ENCODE peak calls at places on chromosome 10, in nine cellular contexts. U is endothelial cell, K is right atrium auricular region, Q is AG10803, Y is GM20000, N is neural crest cell, D is upper lobe of left lung, F is cardiac muscle cell, A is astrocyte of the spinal cord. X is an unnamed sample.

GRCh38 chr10:8043569-8044306 is 10.8 kb upstream of the GATA3 start:
- DNase-seq in N (no peak), Q (no peak), K (no peak), A (no peak), D (no peak), F (no peak), U (peak), Y (peak), X (no peak)

GRCh38 chr10:123044391-123044790 is 35.6 kb downstream of the ACADSB start:
- DNase-seq in A (peak), K (no peak), D (no peak), U (no peak), Y (no peak), F (peak), N (no peak), Q (no peak), X (no peak)

GRCh38 chr10:44865289-44865671 is 45.9 kb upstream of the TMEM72 start:
- DNase-seq in K (peak), D (no peak), A (no peak), U (no peak), F (peak), Q (no peak), Y (no peak), N (no peak), X (no peak)

GRCh38 chr10:110762849-110763211 is 108.9 kb upstream of the PDCD4 start:
- DNase-seq in A (no peak), Y (no peak), Q (no peak), N (no peak), F (no peak), U (no peak), D (no peak), K (no peak), X (peak)

GRCh38 chr10:114849674-114850073 is 28.1 kb downstream of the FHIP2A start:
- DNase-seq in A (no peak), Y (no peak), D (no peak), N (no peak), K (no peak), U (no peak), F (no peak), Q (no peak), X (no peak)

GRCh38 chr10:121437596-121437995 is 160.6 kb downstream of the FGFR2 start:
- DNase-seq in Q (no peak), U (peak), F (peak), A (no peak), K (peak), N (peak), Y (no peak), D (peak), X (peak)

GRCh38 chr10:42986618-42987017 is 90.3 kb upstream of the RET start:
- DNase-seq in D (no peak), Y (no peak), F (no peak), Q (peak), U (no peak), K (peak), N (no peak), A (no peak), X (no peak)

GRCh38 chr10:42836771-42837468 is 54.3 kb downstream of the BMS1 start:
- DNase-seq in U (no peak), D (no peak), A (peak), Y (no peak), N (no peak), Q (peak), F (peak), K (no peak), X (no peak)

GRCh38 chr10:49273626-49274025 is 25.3 kb upstream of the C10orf71 start:
- DNase-seq in K (no peak), F (no peak), N (no peak), A (no peak), D (no peak), Y (no peak), U (no peak), Q (no peak), X (no peak)

GRCh38 chr10:49092477-49092876 is 22.8 kb downstream of the VSTM4 start:
- DNase-seq in Q (no peak), K (peak), D (no peak), A (no peak), U (no peak), N (no peak), F (no peak), Y (no peak), X (no peak)

GRCh38 chr10:130027716-130028464 is 63.8 kb upstream of the EBF3 start:
- DNase-seq in K (no peak), D (no peak), Y (no peak), A (no peak), N (no peak), U (no peak), F (peak), Q (no peak), X (no peak)

GRCh38 chr10:44192435-44192834 is 192.5 kb downstream of the CXCL12 start:
- DNase-seq in D (no peak), Q (no peak), K (no peak), F (no peak), A (no peak), N (no peak), Y (no peak), U (no peak), X (no peak)

GRCh38 chr10:24136070-24136469 is 72.9 kb upstream of the KIAA1217 start:
- DNase-seq in D (no peak), A (no peak), Y (no peak), Q (no peak), F (no peak), U (no peak), K (no peak), N (no peak), X (no peak)

GRCh38 chr10:18104223-18104872 is 35.9 kb upstream of the CACNB2 start:
- DNase-seq in F (peak), N (peak), D (peak), Y (peak), K (no peak), U (peak), Q (peak), A (peak), X (peak)

GRCh38 chr10:133464582-133465031 is 10.9 kb downstream of the SCART1 start:
- DNase-seq in N (no peak), A (no peak), U (no peak), F (no peak), Y (no peak), Q (no peak), K (peak), D (no peak), X (no peak)

GRCh38 chr10:26550774-26551526 is 112.8 kb downstream of the APBB1IP start:
- DNase-seq in N (no peak), K (no peak), D (no peak), Y (no peak), U (no peak), A (no peak), Q (no peak), F (peak), X (no peak)

GRCh38 chr10:29344073-29344820 is 55.4 kb downstream of the LYZL1 start:
- DNase-seq in A (peak), K (no peak), Q (peak), U (no peak), D (no peak), N (no peak), F (peak), Y (no peak), X (no peak)

GRCh38 chr10:60032723-60033122 is 126.4 kb upstream of the CCDC6 start:
- DNase-seq in U (peak), F (peak), K (no peak), Y (peak), Q (peak), D (peak), A (peak), N (no peak), X (no peak)

GRCh38 chr10:102069066-102069465 is 3.9 kb downstream of the HPS6 start:
- DNase-seq in N (no peak), K (no peak), D (peak), U (no peak), Q (no peak), F (no peak), Y (no peak), A (no peak), X (no peak)

GRCh38 chr10:23439920-23440875 is 1.3 kb downstream of the OTUD1 start:
- DNase-seq in A (peak), D (peak), F (peak), U (peak), Q (peak), N (no peak), Y (peak), K (no peak), X (peak)

GRCh38 chr10:84845628-84846261 is 517.4 kb downstream of the CCSER2 start:
- DNase-seq in A (no peak), N (no peak), D (peak), Q (no peak), Y (no peak), K (no peak), U (peak), F (no peak), X (no peak)

GRCh38 chr10:123890761-123891146 is 853 bp downstream of the CPXM2 start:
- DNase-seq in Y (no peak), K (no peak), A (no peak), Q (peak), U (no peak), F (no peak), N (no peak), D (no peak), X (no peak)

GRCh38 chr10:127195041-127195506 is 1.3 kb downstream of the INSYN2A start:
- DNase-seq in K (no peak), Y (peak), U (peak), D (no peak), Q (peak), N (peak), F (peak), A (no peak), X (peak)

GRCh38 chr10:89391882-89392756 is at the start of gene IFIT1:
- DNase-seq in Y (peak), F (peak), U (no peak), D (peak), A (peak), Q (peak), K (peak), N (no peak), X (no peak)

GRCh38 chr10:50622497-50623298 is 1.1 kb downstream of the SGMS1 start:
- DNase-seq in N (peak), A (peak), Q (peak), D (peak), Y (peak), F (peak), U (peak), K (peak), X (peak)

GRCh38 chr10:122391875-122392274 is 17.4 kb downstream of the PLEKHA1 start:
- DNase-seq in U (no peak), D (no peak), N (no peak), F (no peak), Y (no peak), K (no peak), Q (no peak), A (no peak), X (no peak)

GRCh38 chr10:124943301-124944092 is 1.6 kb downstream of the ZRANB1 start:
- DNase-seq in K (no peak), N (no peak), D (no peak), A (peak), Y (no peak), U (no peak), Q (peak), F (peak), X (no peak)

GRCh38 chr10:119652361-119652760 is 1.2 kb downstream of the BAG3 start:
- DNase-seq in A (peak), D (no peak), N (no peak), U (no peak), F (peak), Y (peak), K (no peak), Q (peak), X (no peak)

GRCh38 chr10:36515313-36515712 is 610.1 kb upstream of the ANKRD30A start:
- DNase-seq in A (no peak), U (no peak), D (no peak), Y (no peak), K (no peak), F (no peak), N (no peak), Q (peak), X (no peak)

GRCh38 chr10:88555190-88555894 is 27.8 kb downstream of the RNLS start:
- DNase-seq in K (no peak), U (no peak), D (peak), N (no peak), Y (no peak), F (no peak), Q (no peak), A (no peak), X (no peak)

GRCh38 chr10:11560076-11560709 is 51.3 kb downstream of the USP6NL start:
- DNase-seq in F (peak), A (no peak), D (no peak), Q (no peak), K (no peak), U (no peak), N (no peak), Y (peak), X (no peak)

GRCh38 chr10:74058071-74058470 is 60.2 kb downstream of the VCL start:
- DNase-seq in D (no peak), N (no peak), A (no peak), Q (no peak), U (no peak), K (no peak), F (no peak), Y (no peak), X (no peak)

GRCh38 chr10:127910464-127910770 is 3.5 kb downstream of the PTPRE start:
- DNase-seq in A (no peak), K (no peak), D (no peak), F (no peak), Y (no peak), N (no peak), U (no peak), Q (no peak), X (no peak)

GRCh38 chr10:70331486-70332268 is 47.9 kb upstream of the NPFFR1 start:
- DNase-seq in D (peak), A (peak), Q (peak), U (no peak), K (peak), N (no peak), F (peak), Y (peak), X (no peak)

GRCh38 chr10:18343573-18343972 is 203.3 kb downstream of the CACNB2 start:
- DNase-seq in N (no peak), K (no peak), Y (no peak), F (no peak), A (no peak), Q (no peak), U (no peak), D (no peak), X (no peak)

GRCh38 chr10:84706875-84707274 is 378.5 kb downstream of the CCSER2 start:
- DNase-seq in K (no peak), N (no peak), F (no peak), A (peak), Y (no peak), U (no peak), Q (no peak), D (no peak), X (no peak)

GRCh38 chr10:78207216-78207615 is 173.6 kb downstream of the RPS24 start:
- DNase-seq in N (no peak), Q (no peak), D (no peak), U (no peak), F (no peak), A (no peak), Y (no peak), K (no peak), X (no peak)

GRCh38 chr10:78424721-78425120 is 391.1 kb downstream of the RPS24 start:
- DNase-seq in A (no peak), N (no peak), Y (no peak), K (no peak), D (no peak), Q (no peak), U (no peak), F (peak), X (no peak)

GRCh38 chr10:78165617-78166016 is 132.0 kb downstream of the RPS24 start:
- DNase-seq in N (no peak), Q (no peak), Y (no peak), D (no peak), A (no peak), K (no peak), F (no peak), U (peak), X (peak)

GRCh38 chr10:44897049-44897448 is 14.1 kb upstream of the TMEM72 start:
- DNase-seq in Y (no peak), N (no peak), U (no peak), A (no peak), K (no peak), Q (no peak), D (no peak), F (no peak), X (no peak)

GRCh38 chr10:61271127-61271780 is 181.9 kb downstream of the TMEM26 start:
- DNase-seq in K (no peak), F (peak), Y (no peak), N (no peak), U (no peak), D (no peak), A (peak), Q (peak), X (no peak)
- TF ChIP-seq CTCF in K (no peak), F (peak), Y (no peak), N (no peak), U (no peak), D (no peak), A (peak), Q (peak), X (no peak)

GRCh38 chr10:104638861-104639594 is 2.1 kb upstream of the SORCS3 start:
- DNase-seq in Y (peak), D (no peak), F (peak), K (no peak), U (peak), Q (no peak), A (no peak), N (peak), X (peak)
- TF ChIP-seq CTCF in Y (no peak), D (no peak), F (peak), K (peak), U (peak), Q (peak), A (peak), N (peak), X (peak)

GRCh38 chr10:103980246-103980906 is 13.4 kb downstream of the SLK start:
- DNase-seq in Q (no peak), U (no peak), A (no peak), D (no peak), K (no peak), N (no peak), Y (no peak), F (no peak), X (no peak)

GRCh38 chr10:103979530-103979929 is 12.6 kb downstream of the SLK start:
- DNase-seq in U (no peak), K (no peak), A (no peak), Q (no peak), D (no peak), Y (no peak), N (no peak), F (no peak), X (no peak)

GRCh38 chr10:103983367-103983911 is 16.5 kb downstream of the SLK start:
- DNase-seq in Y (peak), D (no peak), U (no peak), K (no peak), N (no peak), A (no peak), F (no peak), Q (no peak), X (no peak)

GRCh38 chr10:103985726-103986125 is 18.8 kb downstream of the SLK start:
- DNase-seq in A (no peak), F (no peak), Y (no peak), D (no peak), Q (no peak), N (no peak), U (no peak), K (no peak), X (no peak)

DNA sequence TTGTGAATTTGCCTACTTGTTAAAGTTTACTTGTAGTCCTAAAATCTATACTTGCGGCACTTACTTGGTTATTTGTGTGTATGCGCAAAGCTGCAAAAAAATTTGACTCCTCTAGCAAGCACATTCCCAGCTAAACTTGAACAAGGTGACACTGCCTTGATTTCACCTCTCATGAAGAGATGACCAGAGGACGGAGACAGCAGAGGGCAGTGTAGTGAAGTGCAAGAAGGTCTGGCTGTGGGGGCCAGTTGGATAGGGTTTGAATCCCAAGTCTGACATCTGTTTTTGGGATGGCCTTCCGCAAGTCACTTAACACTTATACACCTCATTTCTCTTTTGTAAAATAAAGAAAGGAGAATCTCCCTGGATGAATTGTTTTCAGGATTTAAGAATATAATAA is 15.7 kb downstream of the SLK start:
- DNase-seq in N (no peak), Q (no peak), F (no peak), A (no peak), K (no peak), Y (no peak), D (no peak), U (peak), X (peak)
- TF ChIP-seq CTCF in N (peak), Q (peak), F (peak), A (peak), K (no peak), Y (no peak), D (no peak), U (no peak), X (peak)

GRCh38 chr10:106711313-106711906 is 453.1 kb downstream of the SORCS1 start:
- DNase-seq in Q (no peak), D (peak), N (peak), U (peak), K (no peak), Y (peak), F (peak), A (no peak), X (peak)
- TF ChIP-seq CTCF in Q (peak), D (peak), N (peak), U (peak), K (no peak), Y (peak), F (peak), A (peak), X (peak)

DNA sequence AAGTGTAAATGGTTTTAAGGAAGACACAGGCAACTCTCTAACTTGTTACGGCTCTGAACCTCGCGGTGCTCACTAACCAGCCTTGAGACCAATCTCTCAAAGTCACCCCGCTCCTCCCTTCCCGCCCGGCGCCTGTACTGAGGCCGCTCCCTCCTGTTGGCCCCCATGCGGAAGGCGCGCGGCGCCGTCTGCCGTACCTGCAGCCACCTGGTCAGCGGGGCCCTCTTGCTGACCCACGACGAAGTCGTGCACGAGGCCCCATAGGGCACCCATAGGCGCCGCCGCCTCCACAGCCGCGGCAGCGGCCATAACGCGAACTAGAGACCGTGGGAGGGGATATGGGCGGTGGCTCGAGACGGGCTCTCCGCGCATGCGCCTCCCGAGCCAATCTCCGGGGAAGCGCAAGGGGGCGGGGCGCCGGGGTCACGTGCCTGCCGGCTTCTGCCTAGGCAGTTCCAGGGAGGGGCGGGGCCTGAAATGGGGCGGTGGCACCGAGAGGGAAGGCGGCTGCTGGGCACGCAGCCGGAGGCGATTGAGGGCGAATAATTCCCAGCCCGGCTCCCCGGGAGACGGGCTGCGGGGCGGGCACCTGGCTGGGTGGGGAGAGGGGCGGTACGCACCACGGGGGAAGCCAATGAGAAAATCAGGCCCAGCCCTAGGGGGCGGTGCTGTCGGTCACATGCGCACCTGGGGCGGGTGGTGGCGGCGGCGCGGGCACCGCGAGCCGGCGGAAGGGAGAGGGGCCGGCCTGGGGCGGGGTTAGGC is at the start of gene MMS19:
- DNase-seq in Q (peak), F (peak), U (peak), N (peak), A (peak), D (peak), K (peak), Y (peak), X (peak)
- TF ChIP-seq CTCF in Q (no peak), F (no peak), U (peak), N (no peak), A (no peak), D (peak), K (no peak), Y (no peak), X (peak)

GRCh38 chr10:2143213-2143882 is 406.0 kb upstream of the ADARB2 start:
- DNase-seq in K (no peak), U (no peak), F (no peak), Q (no peak), Y (no peak), D (no peak), N (no peak), A (no peak), X (no peak)

GRCh38 chr10:2137549-2138174 is 400.3 kb upstream of the ADARB2 start:
- DNase-seq in K (no peak), D (no peak), F (no peak), N (no peak), Y (peak), U (peak), Q (no peak), A (peak), X (peak)
- TF ChIP-seq CTCF in K (no peak), D (no peak), F (no peak), N (peak), Y (no peak), U (peak), Q (no peak), A (peak), X (peak)

X was measured in glutamatergic neuron.